ENCODE peak calls at places on chromosomes 11 and 22, in six cellular contexts. T is kidney; P is NCI-H69; G is HCEC 1CT; L is stimulated activated CD8-positive, alpha-beta memory T cell treated with anti-CD3 and anti-CD28 coated beads, Interleukin-15, amount 100 ng/mL, for 1 hour; O is cardiac fibroblast. D is an unnamed sample.

GRCh38 chr11:92222701-92223100 is 1.9 kb upstream of the FAT3 start:
- DNase-seq in T (no peak), P (peak), G (no peak), L (no peak), O (no peak), D (no peak)

GRCh38 chr11:82117339-82117738 is 616.3 kb downstream of the FAM181B start:
- DNase-seq in T (no peak), P (no peak), G (no peak), L (no peak), O (no peak), D (no peak)

GRCh38 chr22:20087319-20088262 is 7.5 kb downstream of the DGCR8 start:
- DNase-seq in T (peak), P (no peak), G (no peak), L (no peak), O (no peak), D (no peak)

GRCh38 chr22:22761606-22761962 is 117.2 kb downstream of the GGTLC2 start:
- DNase-seq in T (no peak), P (no peak), G (peak), L (no peak), O (peak), D (no peak)

GRCh38 chr22:24731786-24732185 is 42.7 kb downstream of the PIWIL3 start:
- DNase-seq in T (no peak), P (no peak), G (no peak), L (no peak), O (no peak), D (no peak)

GRCh38 chr22:20128902-20129746 is 2.5 kb upstream of the ZDHHC8 start:
- DNase-seq in T (no peak), P (peak), G (peak), L (peak), O (peak), D (no peak)

GRCh38 chr22:27667121-27667843 is 134.3 kb downstream of the MN1 start:
- DNase-seq in T (no peak), P (no peak), G (no peak), L (no peak), O (no peak), D (no peak)

GRCh38 chr11:14471127-14471526 is 28.5 kb downstream of the COPB1 start:
- DNase-seq in T (no peak), P (no peak), G (no peak), L (no peak), O (no peak), D (no peak)

GRCh38 chr22:39546889-39547586 is 14.5 kb upstream of the RPS19BP1 start:
- DNase-seq in T (no peak), P (peak), G (peak), L (no peak), O (peak), D (peak)

GRCh38 chr11:112465433-112466024 is 204.9 kb upstream of the PLET1 start:
- DNase-seq in T (no peak), P (no peak), G (no peak), L (no peak), O (no peak), D (no peak)

GRCh38 chr22:44493206-44493605 is 4.8 kb downstream of the RTL6 start:
- DNase-seq in T (no peak), P (no peak), G (no peak), L (no peak), O (no peak), D (no peak)

GRCh38 chr11:91243065-91243464 is 981.6 kb upstream of the FAT3 start:
- DNase-seq in T (no peak), P (no peak), G (peak), L (no peak), O (peak), D (no peak)

GRCh38 chr11:47154738-47155570 is 21.7 kb downstream of the ARFGAP2 start:
- DNase-seq in T (no peak), P (no peak), G (no peak), L (no peak), O (no peak), D (peak)